ENCODE peak calls at places on chromosomes 11 and 22, in nine cellular contexts. One of them, this sample, is unnamed.
A peak's percentile ranks its signal among the peaks of the same experiment; 100 is the strongest.

GRCh38 chr22:45007247-45007945 is 2.4 kb downstream of the PHF21B start:
- DNase-seq in lower lobe of right lung: no peak
- DNase-seq in CD4-positive, CD25-positive, alpha-beta regulatory T cell: no peak
- DNase-seq in A549: peak; percentile 18
- DNase-seq in body of pancreas: peak; percentile 27
- DNase-seq in keratinocyte: no peak
- DNase-seq in right cardiac atrium: peak; percentile 51
- DNase-seq in CD8-positive, alpha-beta T cell: no peak
- DNase-seq in tibial artery: no peak
- DNase-seq in this sample: peak; percentile 96

GRCh38 chr11:26976389-26976788 is 17.5 kb upstream of the FIBIN start:
- DNase-seq in right cardiac atrium: no peak
- DNase-seq in A549: no peak
- DNase-seq in CD8-positive, alpha-beta T cell: no peak
- DNase-seq in lower lobe of right lung: no peak
- DNase-seq in keratinocyte: no peak
- DNase-seq in CD4-positive, CD25-positive, alpha-beta regulatory T cell: no peak
- DNase-seq in body of pancreas: no peak
- DNase-seq in tibial artery: no peak
- DNase-seq in this sample: no peak

GRCh38 chr11:18310800-18311340 is 11.1 kb downstream of the HPS5 start:
- DNase-seq in right cardiac atrium: no peak
- DNase-seq in CD4-positive, CD25-positive, alpha-beta regulatory T cell: no peak
- DNase-seq in keratinocyte: no peak
- DNase-seq in tibial artery: no peak
- DNase-seq in lower lobe of right lung: no peak
- DNase-seq in CD8-positive, alpha-beta T cell: no peak
- DNase-seq in body of pancreas: peak; percentile 18
- DNase-seq in A549: no peak
- DNase-seq in this sample: no peak

GRCh38 chr22:33315954-33316353 is 257.8 kb upstream of the SYN3 start:
- DNase-seq in keratinocyte: no peak
- DNase-seq in lower lobe of right lung: no peak
- DNase-seq in body of pancreas: no peak
- DNase-seq in CD4-positive, CD25-positive, alpha-beta regulatory T cell: no peak
- DNase-seq in right cardiac atrium: no peak
- DNase-seq in CD8-positive, alpha-beta T cell: no peak
- DNase-seq in tibial artery: no peak
- DNase-seq in A549: no peak
- DNase-seq in this sample: no peak

GRCh38 chr22:42265321-42265720 is 5.1 kb downstream of the TCF20 start:
- DNase-seq in right cardiac atrium: no peak
- DNase-seq in keratinocyte: no peak
- DNase-seq in lower lobe of right lung: no peak
- DNase-seq in CD4-positive, CD25-positive, alpha-beta regulatory T cell: no peak
- DNase-seq in tibial artery: no peak
- DNase-seq in A549: no peak
- DNase-seq in CD8-positive, alpha-beta T cell: no peak
- DNase-seq in body of pancreas: no peak
- DNase-seq in this sample: no peak

GRCh38 chr11:68354181-68354872 is 41.9 kb downstream of the LRP5 start:
- DNase-seq in keratinocyte: peak; percentile 41
- DNase-seq in body of pancreas: peak; percentile 94
- DNase-seq in right cardiac atrium: peak; percentile 92
- DNase-seq in A549: peak; percentile 98
- DNase-seq in lower lobe of right lung: peak; percentile 91
- DNase-seq in CD8-positive, alpha-beta T cell: no peak
- DNase-seq in tibial artery: peak; percentile 97
- DNase-seq in CD4-positive, CD25-positive, alpha-beta regulatory T cell: no peak
- DNase-seq in this sample: peak; percentile 100

GRCh38 chr11:73239111-73239521 is 21.0 kb downstream of the P2RY2 start:
- DNase-seq in tibial artery: peak; percentile 49
- DNase-seq in lower lobe of right lung: no peak
- DNase-seq in CD8-positive, alpha-beta T cell: no peak
- DNase-seq in CD4-positive, CD25-positive, alpha-beta regulatory T cell: no peak
- DNase-seq in body of pancreas: no peak
- DNase-seq in keratinocyte: no peak
- DNase-seq in A549: no peak
- DNase-seq in right cardiac atrium: no peak
- DNase-seq in this sample: no peak

GRCh38 chr11:14193644-14194043 is 165.3 kb downstream of the RRAS2 start:
- DNase-seq in lower lobe of right lung: no peak
- DNase-seq in tibial artery: no peak
- DNase-seq in keratinocyte: no peak
- DNase-seq in A549: no peak
- DNase-seq in CD4-positive, CD25-positive, alpha-beta regulatory T cell: no peak
- DNase-seq in body of pancreas: no peak
- DNase-seq in CD8-positive, alpha-beta T cell: no peak
- DNase-seq in right cardiac atrium: no peak
- DNase-seq in this sample: no peak

GRCh38 chr11:12076840-12077534 is 33.4 kb upstream of the MICAL2 start:
- DNase-seq in A549: peak; percentile 53
- DNase-seq in keratinocyte: no peak
- DNase-seq in lower lobe of right lung: no peak
- DNase-seq in CD4-positive, CD25-positive, alpha-beta regulatory T cell: no peak
- DNase-seq in tibial artery: no peak
- DNase-seq in body of pancreas: no peak
- DNase-seq in right cardiac atrium: no peak
- DNase-seq in CD8-positive, alpha-beta T cell: no peak
- DNase-seq in this sample: peak; percentile 91

GRCh38 chr11:76073716-76074115 is 132.6 kb downstream of the WNT11 start:
- DNase-seq in body of pancreas: no peak
- DNase-seq in CD4-positive, CD25-positive, alpha-beta regulatory T cell: no peak
- DNase-seq in right cardiac atrium: no peak
- DNase-seq in keratinocyte: no peak
- DNase-seq in CD8-positive, alpha-beta T cell: no peak
- DNase-seq in lower lobe of right lung: no peak
- DNase-seq in A549: no peak
- DNase-seq in tibial artery: no peak
- DNase-seq in this sample: peak; percentile 5

GRCh38 chr11:44065851-44066731 is at the start of gene ACCS:
- DNase-seq in lower lobe of right lung: peak; percentile 98
- DNase-seq in keratinocyte: peak; percentile 36
- DNase-seq in tibial artery: peak; percentile 99
- DNase-seq in right cardiac atrium: peak; percentile 99
- DNase-seq in CD8-positive, alpha-beta T cell: peak; percentile 93
- DNase-seq in body of pancreas: peak; percentile 96
- DNase-seq in A549: peak; percentile 90
- DNase-seq in CD4-positive, CD25-positive, alpha-beta regulatory T cell: peak; percentile 92
- DNase-seq in this sample: peak; percentile 98

GRCh38 chr11:40129276-40129675 is 1330.2 kb downstream of the LRRC4C start:
- DNase-seq in A549: no peak
- DNase-seq in body of pancreas: no peak
- DNase-seq in right cardiac atrium: no peak
- DNase-seq in CD4-positive, CD25-positive, alpha-beta regulatory T cell: no peak
- DNase-seq in CD8-positive, alpha-beta T cell: no peak
- DNase-seq in keratinocyte: no peak
- DNase-seq in tibial artery: no peak
- DNase-seq in lower lobe of right lung: no peak
- DNase-seq in this sample: no peak

GRCh38 chr11:118014022-118014421 is 27.8 kb downstream of the IL10RA start:
- DNase-seq in keratinocyte: no peak
- DNase-seq in CD4-positive, CD25-positive, alpha-beta regulatory T cell: no peak
- DNase-seq in body of pancreas: no peak
- DNase-seq in CD8-positive, alpha-beta T cell: no peak
- DNase-seq in lower lobe of right lung: no peak
- DNase-seq in right cardiac atrium: no peak
- DNase-seq in tibial artery: no peak
- DNase-seq in A549: no peak
- DNase-seq in this sample: no peak

GRCh38 chr11:124938206-124938765 is 2.4 kb upstream of the HEPACAM start:
- DNase-seq in CD8-positive, alpha-beta T cell: no peak
- DNase-seq in body of pancreas: no peak
- DNase-seq in lower lobe of right lung: no peak
- DNase-seq in right cardiac atrium: no peak
- DNase-seq in CD4-positive, CD25-positive, alpha-beta regulatory T cell: no peak
- DNase-seq in A549: no peak
- DNase-seq in tibial artery: no peak
- DNase-seq in keratinocyte: no peak
- DNase-seq in this sample: no peak

GRCh38 chr22:37157516-37158289 is 8.0 kb upstream of the IL2RB start:
- DNase-seq in A549: no peak
- DNase-seq in keratinocyte: no peak
- DNase-seq in tibial artery: no peak
- DNase-seq in lower lobe of right lung: no peak
- DNase-seq in CD4-positive, CD25-positive, alpha-beta regulatory T cell: no peak
- DNase-seq in right cardiac atrium: no peak
- DNase-seq in body of pancreas: no peak
- DNase-seq in CD8-positive, alpha-beta T cell: no peak
- DNase-seq in this sample: peak; percentile 84

DNA sequence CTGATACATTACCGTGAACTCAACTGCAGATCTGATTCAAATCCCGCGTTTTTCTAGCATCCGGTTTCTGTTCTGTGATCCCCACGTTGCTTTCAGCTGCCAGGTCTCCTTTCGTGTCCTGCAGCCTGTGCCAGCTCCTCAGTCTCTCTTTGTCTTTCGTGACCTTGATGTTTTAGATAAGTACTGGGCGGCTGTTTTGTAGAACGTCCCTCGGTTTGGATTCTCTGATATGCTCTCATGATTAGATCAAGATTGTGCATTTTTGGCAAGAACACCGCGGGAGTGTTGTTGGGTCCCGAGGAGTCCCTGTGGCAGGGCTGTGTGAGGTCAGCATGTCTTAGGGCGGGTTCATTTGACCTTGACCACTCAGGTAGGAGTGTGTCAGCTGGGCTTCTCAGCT is 38.6 kb downstream of the KCNQ1 start:
- DNase-seq in A549: no peak
- DNase-seq in CD8-positive, alpha-beta T cell: no peak
- DNase-seq in tibial artery: no peak
- DNase-seq in CD4-positive, CD25-positive, alpha-beta regulatory T cell: no peak
- DNase-seq in body of pancreas: peak; percentile 62
- DNase-seq in right cardiac atrium: no peak
- DNase-seq in lower lobe of right lung: no peak
- DNase-seq in keratinocyte: no peak
- DNase-seq in this sample: peak; percentile 23
- H3K9me3 ChIP-seq in A549: peaks cover 34% of the 10 kb centered on the region
- H3K9me3 ChIP-seq in CD8-positive, alpha-beta T cell: peaks cover 18% of the 10 kb centered on the region
- H3K9me3 ChIP-seq in tibial artery: peaks cover 23% of the 10 kb centered on the region
- H3K9me3 ChIP-seq in CD4-positive, CD25-positive, alpha-beta regulatory T cell: peaks cover 18% of the 10 kb centered on the region
- H3K9me3 ChIP-seq in body of pancreas: no peaks in the 10 kb centered on the region
- H3K9me3 ChIP-seq in right cardiac atrium: no peaks in the 10 kb centered on the region
- H3K9me3 ChIP-seq in lower lobe of right lung: peaks cover 15% of the 10 kb centered on the region
- H3K9me3 ChIP-seq in keratinocyte: no peaks in the 10 kb centered on the region
- H3K9me3 ChIP-seq in this sample: peaks cover 2% of the 10 kb centered on the region

GRCh38 chr11:70611890-70612289 is 213.6 kb downstream of the CTTN start:
- DNase-seq in keratinocyte: no peak
- DNase-seq in lower lobe of right lung: peak; percentile 21
- DNase-seq in CD4-positive, CD25-positive, alpha-beta regulatory T cell: no peak
- DNase-seq in tibial artery: no peak
- DNase-seq in body of pancreas: no peak
- DNase-seq in CD8-positive, alpha-beta T cell: no peak
- DNase-seq in A549: no peak
- DNase-seq in right cardiac atrium: no peak
- DNase-seq in this sample: peak; percentile 18

GRCh38 chr11:70610561-70610960 is 212.2 kb downstream of the CTTN start:
- DNase-seq in keratinocyte: no peak
- DNase-seq in body of pancreas: peak; percentile 27
- DNase-seq in CD4-positive, CD25-positive, alpha-beta regulatory T cell: no peak
- DNase-seq in lower lobe of right lung: peak; percentile 41
- DNase-seq in tibial artery: no peak
- DNase-seq in CD8-positive, alpha-beta T cell: no peak
- DNase-seq in A549: no peak
- DNase-seq in right cardiac atrium: peak; percentile 23
- DNase-seq in this sample: peak; percentile 26

GRCh38 chr11:70608568-70609314 is 210.4 kb downstream of the CTTN start:
- DNase-seq in CD8-positive, alpha-beta T cell: no peak
- DNase-seq in right cardiac atrium: no peak
- DNase-seq in tibial artery: no peak
- DNase-seq in body of pancreas: no peak
- DNase-seq in CD4-positive, CD25-positive, alpha-beta regulatory T cell: no peak
- DNase-seq in A549: no peak
- DNase-seq in lower lobe of right lung: peak; percentile 41
- DNase-seq in keratinocyte: no peak
- DNase-seq in this sample: peak; percentile 92

GRCh38 chr11:70612459-70613141 is 214.3 kb downstream of the CTTN start:
- DNase-seq in lower lobe of right lung: peak; percentile 14
- DNase-seq in CD8-positive, alpha-beta T cell: no peak
- DNase-seq in keratinocyte: no peak
- DNase-seq in tibial artery: no peak
- DNase-seq in A549: no peak
- DNase-seq in body of pancreas: no peak
- DNase-seq in CD4-positive, CD25-positive, alpha-beta regulatory T cell: no peak
- DNase-seq in right cardiac atrium: no peak
- DNase-seq in this sample: peak; percentile 63

GRCh38 chr11:70611166-70611565 is 212.8 kb downstream of the CTTN start:
- DNase-seq in lower lobe of right lung: peak; percentile 18
- DNase-seq in CD8-positive, alpha-beta T cell: no peak
- DNase-seq in body of pancreas: no peak
- DNase-seq in CD4-positive, CD25-positive, alpha-beta regulatory T cell: no peak
- DNase-seq in keratinocyte: no peak
- DNase-seq in tibial artery: no peak
- DNase-seq in A549: no peak
- DNase-seq in right cardiac atrium: no peak
- DNase-seq in this sample: peak; percentile 32
- H3K9me3 ChIP-seq in lower lobe of right lung: no peaks in the 10 kb centered on the region
- H3K9me3 ChIP-seq in CD8-positive, alpha-beta T cell: no peaks in the 10 kb centered on the region
- H3K9me3 ChIP-seq in body of pancreas: no peaks in the 10 kb centered on the region
- H3K9me3 ChIP-seq in CD4-positive, CD25-positive, alpha-beta regulatory T cell: no peaks in the 10 kb centered on the region
- H3K9me3 ChIP-seq in keratinocyte: peaks cover 2% of the 10 kb centered on the region
- H3K9me3 ChIP-seq in tibial artery: peaks cover 8% of the 10 kb centered on the region
- H3K9me3 ChIP-seq in A549: peaks cover 12% of the 10 kb centered on the region
- H3K9me3 ChIP-seq in right cardiac atrium: no peaks in the 10 kb centered on the region
- H3K9me3 ChIP-seq in this sample: no peaks in the 10 kb centered on the region

GRCh38 chr11:86016451-86016850 is 52.4 kb downstream of the PICALM start:
- DNase-seq in right cardiac atrium: no peak
- DNase-seq in keratinocyte: no peak
- DNase-seq in CD8-positive, alpha-beta T cell: no peak
- DNase-seq in body of pancreas: no peak
- DNase-seq in lower lobe of right lung: no peak
- DNase-seq in CD4-positive, CD25-positive, alpha-beta regulatory T cell: no peak
- DNase-seq in A549: no peak
- DNase-seq in tibial artery: no peak
- DNase-seq in this sample: no peak
- H3K9me3 ChIP-seq in right cardiac atrium: no peaks in the 10 kb centered on the region
- H3K9me3 ChIP-seq in keratinocyte: no peaks in the 10 kb centered on the region
- H3K9me3 ChIP-seq in CD8-positive, alpha-beta T cell: no peaks in the 10 kb centered on the region
- H3K9me3 ChIP-seq in body of pancreas: no peaks in the 10 kb centered on the region
- H3K9me3 ChIP-seq in lower lobe of right lung: no peaks in the 10 kb centered on the region
- H3K9me3 ChIP-seq in CD4-positive, CD25-positive, alpha-beta regulatory T cell: no peaks in the 10 kb centered on the region
- H3K9me3 ChIP-seq in A549: no peaks in the 10 kb centered on the region
- H3K9me3 ChIP-seq in tibial artery: no peaks in the 10 kb centered on the region
- H3K9me3 ChIP-seq in this sample: no peaks in the 10 kb centered on the region

GRCh38 chr11:65711785-65712632 is at the start of gene KAT5:
- DNase-seq in keratinocyte: peak; percentile 96
- DNase-seq in body of pancreas: peak; percentile 99
- DNase-seq in A549: peak; percentile 93
- DNase-seq in right cardiac atrium: peak; percentile 98
- DNase-seq in CD8-positive, alpha-beta T cell: peak; percentile 99
- DNase-seq in tibial artery: peak; percentile 99
- DNase-seq in CD4-positive, CD25-positive, alpha-beta regulatory T cell: peak; percentile 99
- DNase-seq in lower lobe of right lung: peak; percentile 99
- DNase-seq in this sample: peak; percentile 98
- H3K9me3 ChIP-seq in keratinocyte: no peaks in the 10 kb centered on the region
- H3K9me3 ChIP-seq in body of pancreas: no peaks in the 10 kb centered on the region
- H3K9me3 ChIP-seq in A549: no peaks in the 10 kb centered on the region
- H3K9me3 ChIP-seq in right cardiac atrium: no peaks in the 10 kb centered on the region
- H3K9me3 ChIP-seq in CD8-positive, alpha-beta T cell: no peaks in the 10 kb centered on the region
- H3K9me3 ChIP-seq in tibial artery: no peaks in the 10 kb centered on the region
- H3K9me3 ChIP-seq in CD4-positive, CD25-positive, alpha-beta regulatory T cell: no peaks in the 10 kb centered on the region
- H3K9me3 ChIP-seq in lower lobe of right lung: no peaks in the 10 kb centered on the region
- H3K9me3 ChIP-seq in this sample: no peaks in the 10 kb centered on the region

This sample was measured in osteoblast.